ENCODE peak calls at places on chromosomes 5 and 9, in five cellular contexts. One of them, this sample, is unnamed.
A peak's percentile ranks its signal among the peaks of the same experiment; 100 is the strongest.

GRCh38 chr9:81292056-81292805 is 397.1 kb downstream of the TLE1 start:
- DNase-seq in K562: no peak
- DNase-seq in GM12878: no peak
- DNase-seq in HepG2: no peak
- DNase-seq in GM23338: peak; percentile 9
- DNase-seq in this sample: no peak

GRCh38 chr5:151465476-151465875 is 18.1 kb downstream of the SLC36A1 start:
- DNase-seq in HepG2: no peak
- DNase-seq in GM12878: no peak
- DNase-seq in K562: peak; percentile 81
- DNase-seq in GM23338: no peak
- DNase-seq in this sample: no peak

GRCh38 chr5:139698461-139699146 is 50.5 kb downstream of the CXXC5 start:
- DNase-seq in K562: peak; percentile 75
- DNase-seq in GM12878: no peak
- DNase-seq in GM23338: peak; percentile 94
- DNase-seq in HepG2: no peak
- DNase-seq in this sample: no peak

GRCh38 chr5:5066276-5067186 is 73.6 kb upstream of the ADAMTS16 start:
- DNase-seq in K562: no peak
- DNase-seq in GM12878: no peak
- DNase-seq in GM23338: no peak
- DNase-seq in HepG2: no peak
- DNase-seq in this sample: no peak

GRCh38 chr9:135324329-135324728 is 155.3 kb upstream of the PPP1R26 start:
- DNase-seq in K562: no peak
- DNase-seq in GM23338: no peak
- DNase-seq in GM12878: no peak
- DNase-seq in HepG2: no peak
- DNase-seq in this sample: no peak

GRCh38 chr9:33162721-33163311 is 4.3 kb downstream of the B4GALT1 start:
- DNase-seq in GM12878: no peak
- DNase-seq in GM23338: no peak
- DNase-seq in K562: no peak
- DNase-seq in HepG2: peak; percentile 76
- DNase-seq in this sample: peak; percentile 55

GRCh38 chr5:68215888-68216736 is 556 bp downstream of the PIK3R1 start:
- DNase-seq in K562: peak; percentile 67
- DNase-seq in GM12878: no peak
- DNase-seq in GM23338: peak; percentile 55
- DNase-seq in HepG2: peak; percentile 41
- DNase-seq in this sample: peak; percentile 18

GRCh38 chr5:132102101-132102701 is 28.6 kb downstream of the CSF2 start:
- DNase-seq in K562: no peak
- DNase-seq in GM12878: no peak
- DNase-seq in GM23338: no peak
- DNase-seq in HepG2: no peak
- DNase-seq in this sample: no peak

GRCh38 chr9:31542384-31543055 is 841.9 kb upstream of the ACO1 start:
- DNase-seq in K562: no peak
- DNase-seq in GM23338: peak; percentile 61
- DNase-seq in GM12878: peak; percentile 26
- DNase-seq in HepG2: peak; percentile 12
- DNase-seq in this sample: no peak

GRCh38 chr5:151315998-151316597 is 12.5 kb upstream of the SLC36A3 start:
- DNase-seq in GM12878: peak; percentile 7
- DNase-seq in GM23338: peak; percentile 81
- DNase-seq in HepG2: peak; percentile 37
- DNase-seq in K562: peak; percentile 71
- DNase-seq in this sample: peak; percentile 77

GRCh38 chr9:129007035-129007765 is 20.9 kb downstream of the SH3GLB2 start:
- DNase-seq in GM12878: no peak
- DNase-seq in K562: peak; percentile 40
- DNase-seq in HepG2: no peak
- DNase-seq in GM23338: no peak
- DNase-seq in this sample: no peak

GRCh38 chr9:120845255-120845654 is 2.5 kb upstream of the PSMD5 start:
- DNase-seq in K562: peak; percentile 63
- DNase-seq in GM23338: no peak
- DNase-seq in GM12878: no peak
- DNase-seq in HepG2: no peak
- DNase-seq in this sample: no peak

GRCh38 chr5:57033103-57033502 is 81.2 kb upstream of the MIER3 start:
- DNase-seq in GM23338: no peak
- DNase-seq in HepG2: no peak
- DNase-seq in K562: no peak
- DNase-seq in GM12878: no peak
- DNase-seq in this sample: peak; percentile 42
- TF ChIP-seq JUNB in GM23338: no peak
- TF ChIP-seq JUNB in HepG2: no peak
- TF ChIP-seq JUNB in K562: no peak
- TF ChIP-seq JUNB in GM12878: no peak
- TF ChIP-seq JUNB in this sample: no peak

GRCh38 chr5:34743878-34744277 is 87.8 kb downstream of the RAI14 start:
- DNase-seq in HepG2: no peak
- DNase-seq in GM23338: no peak
- DNase-seq in GM12878: no peak
- DNase-seq in K562: no peak
- DNase-seq in this sample: no peak
- TF ChIP-seq JUNB in HepG2: no peak
- TF ChIP-seq JUNB in GM23338: no peak
- TF ChIP-seq JUNB in GM12878: no peak
- TF ChIP-seq JUNB in K562: no peak
- TF ChIP-seq JUNB in this sample: no peak

DNA sequence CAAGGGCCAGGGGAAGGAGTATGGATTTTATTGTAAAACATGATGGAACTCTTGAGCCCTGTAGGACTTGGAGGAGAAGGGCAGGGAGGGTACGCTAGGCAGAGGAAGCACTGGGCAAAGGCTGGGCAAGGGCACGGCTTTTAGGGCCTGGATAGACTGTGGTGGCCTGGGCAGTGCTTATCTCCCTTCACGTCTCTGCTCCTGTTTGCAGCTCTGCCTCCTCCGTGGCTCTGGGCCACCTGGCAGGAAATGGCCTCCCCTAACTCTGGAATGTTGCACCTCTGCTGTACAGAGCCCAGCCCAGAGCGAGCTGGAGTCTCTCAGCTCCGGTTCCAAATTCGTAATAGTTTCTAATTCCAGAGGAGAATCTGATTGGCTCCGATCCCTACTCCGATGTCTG is 12.2 kb upstream of the STC2 start:
- DNase-seq in K562: no peak
- DNase-seq in HepG2: no peak
- DNase-seq in GM12878: no peak
- DNase-seq in GM23338: no peak
- DNase-seq in this sample: no peak
- TF ChIP-seq JUNB in K562: no peak
- TF ChIP-seq JUNB in HepG2: no peak
- TF ChIP-seq JUNB in GM12878: no peak
- TF ChIP-seq JUNB in GM23338: no peak
- TF ChIP-seq JUNB in this sample: no peak

DNA sequence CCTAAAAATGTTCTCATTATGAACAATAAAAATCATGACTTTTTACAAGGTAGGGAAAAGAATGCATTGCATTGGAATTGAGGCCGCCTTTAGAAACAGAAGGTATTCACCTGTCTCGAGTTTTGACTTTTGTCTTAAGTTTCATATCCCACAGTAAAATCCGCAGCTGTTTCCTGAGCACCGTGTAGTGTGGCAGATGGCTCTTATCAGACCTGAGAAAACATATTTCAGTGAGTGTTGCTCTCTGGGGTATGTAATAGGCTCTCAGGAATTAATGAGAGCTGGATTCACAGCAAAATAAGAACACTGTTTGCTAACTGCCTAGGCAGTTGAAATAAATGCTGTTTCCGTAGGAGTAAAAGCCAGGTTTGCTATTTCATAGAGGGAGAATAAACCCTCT is 221.4 kb downstream of the CFAP90 start:
- DNase-seq in GM12878: no peak
- DNase-seq in GM23338: no peak
- DNase-seq in HepG2: no peak
- DNase-seq in K562: no peak
- DNase-seq in this sample: no peak
- TF ChIP-seq JUNB in GM12878: no peak
- TF ChIP-seq JUNB in GM23338: no peak
- TF ChIP-seq JUNB in HepG2: no peak
- TF ChIP-seq JUNB in K562: no peak
- TF ChIP-seq JUNB in this sample: no peak